ENCODE peak calls at places on chromosomes 5 and 9, in eight cellular contexts. I is NCI-H1105; S is right cardiac atrium; N is stimulated activated CD4-positive, alpha-beta T cell treated with anti-CD3 and anti-CD28 coated beads, TNF-alpha, amount 100 ng/mL, for 1 hour; K is ELF-1; B is Caki2; Z is activated T-cell treated with anti-CD3 and anti-CD28 coated beads, Interleukin-2, amount 50 U/mL, for 72 hours; P is GM10248. U is an unnamed sample.

GRCh38 chr5:138465288-138466057 is at the start of gene EGR1:
- DNase-seq in I (peak; percentile 71), S (peak; percentile 98), N (peak; percentile 86), K (peak; percentile 97), B (no peak), Z (peak; percentile 94), P (peak; percentile 91), U (peak; percentile 84)

GRCh38 chr9:122191519-122191918 is 31.8 kb downstream of the MORN5 start:
- DNase-seq in I (no peak), S (no peak), N (no peak), K (no peak), B (no peak), Z (no peak), P (no peak), U (no peak)

GRCh38 chr9:135414293-135414692 is 65.3 kb upstream of the PPP1R26 start:
- DNase-seq in I (no peak), S (no peak), N (no peak), K (no peak), B (no peak), Z (no peak), P (no peak), U (no peak)

GRCh38 chr5:131211669-131212068 is 40.9 kb downstream of the LYRM7 start:
- DNase-seq in I (no peak), S (no peak), N (no peak), K (no peak), B (no peak), Z (no peak), P (no peak), U (no peak)

GRCh38 chr9:133767625-133768024 is 29.5 kb upstream of the SARDH start:
- DNase-seq in I (no peak), S (no peak), N (no peak), K (no peak), B (no peak), Z (no peak), P (no peak), U (no peak)

GRCh38 chr9:89177021-89177400 is 1.6 kb downstream of the SHC3 start:
- DNase-seq in I (no peak), S (no peak), N (no peak), K (no peak), B (no peak), Z (no peak), P (no peak), U (no peak)

GRCh38 chr5:8943301-8943700 is 602.6 kb downstream of the SEMA5A start:
- DNase-seq in I (no peak), S (no peak), N (no peak), K (no peak), B (no peak), Z (no peak), P (no peak), U (no peak)

GRCh38 chr5:151800527-151800926 is 28.8 kb downstream of the G3BP1 start:
- DNase-seq in I (no peak), S (no peak), N (no peak), K (no peak), B (no peak), Z (no peak), P (no peak), U (no peak)

GRCh38 chr5:167406503-167406902 is 884.9 kb upstream of the WWC1 start:
- DNase-seq in I (no peak), S (no peak), N (no peak), K (no peak), B (no peak), Z (no peak), P (no peak), U (no peak)

GRCh38 chr9:2291980-2292704 is 277.0 kb downstream of the SMARCA2 start:
- DNase-seq in I (peak; percentile 88), S (peak; percentile 32), N (no peak), K (no peak), B (no peak), Z (no peak), P (no peak), U (no peak)

GRCh38 chr5:138660051-138660572 is 84.9 kb upstream of the HSPA9 start:
- DNase-seq in I (no peak), S (no peak), N (no peak), K (no peak), B (no peak), Z (no peak), P (no peak), U (no peak)

GRCh38 chr9:91164724-91165520 is 196.8 kb downstream of the AUH start:
- DNase-seq in I (no peak), S (peak; percentile 83), N (no peak), K (peak; percentile 85), B (peak; percentile 79), Z (peak; percentile 93), P (no peak), U (peak; percentile 18)

GRCh38 chr5:90020575-90021535 is 388.7 kb downstream of the CETN3 start:
- DNase-seq in I (no peak), S (no peak), N (no peak), K (no peak), B (peak; percentile 73), Z (no peak), P (peak; percentile 29), U (no peak)

GRCh38 chr9:95835398-95835797 is 40.1 kb upstream of the ERCC6L2 start:
- DNase-seq in I (no peak), S (no peak), N (no peak), K (no peak), B (no peak), Z (no peak), P (no peak), U (no peak)

GRCh38 chr5:10118150-10118549 is 131.5 kb downstream of the ATPSCKMT start:
- DNase-seq in I (no peak), S (no peak), N (no peak), K (no peak), B (no peak), Z (no peak), P (no peak), U (no peak)

GRCh38 chr5:64298586-64298985 is 132.9 kb downstream of the RNF180 start:
- DNase-seq in I (no peak), S (no peak), N (no peak), K (no peak), B (no peak), Z (no peak), P (no peak), U (no peak)

GRCh38 chr9:130431536-130432303 is 13.0 kb upstream of the ASS1 start:
- DNase-seq in I (no peak), S (peak; percentile 39), N (no peak), K (no peak), B (no peak), Z (no peak), P (no peak), U (no peak)

GRCh38 chr5:81924467-81924866 is 47.4 kb upstream of the ATG10 start:
- DNase-seq in I (no peak), S (peak; percentile 74), N (no peak), K (no peak), B (no peak), Z (no peak), P (no peak), U (no peak)

GRCh38 chr5:139669681-139670368 is 21.7 kb downstream of the CXXC5 start:
- DNase-seq in I (no peak), S (peak; percentile 82), N (no peak), K (no peak), B (no peak), Z (no peak), P (peak; percentile 63), U (no peak)

GRCh38 chr5:32210151-32210550 is 36.0 kb upstream of the GOLPH3 start:
- DNase-seq in I (no peak), S (no peak), N (no peak), K (no peak), B (no peak), Z (no peak), P (no peak), U (no peak)

GRCh38 chr9:124810513-124811355 is 33.8 kb downstream of the OLFML2A start:
- DNase-seq in I (no peak), S (peak; percentile 62), N (no peak), K (peak; percentile 93), B (peak; percentile 71), Z (no peak), P (no peak), U (no peak)